ENCODE peak calls at places on chromosomes 3 and 15, in four cellular contexts. Z, B, M and U are unnamed samples.

GRCh38 chr15:26628879-26629529 is 143.9 kb downstream of the GABRB3 start:
- DNase-seq in Z (no peak), B (peak), M (no peak), U (no peak)

GRCh38 chr3:16297991-16298885 is 33.2 kb downstream of the OXNAD1 start:
- DNase-seq in Z (no peak), B (no peak), M (no peak), U (no peak)

GRCh38 chr3:142047021-142047369 is 102.3 kb downstream of the TFDP2 start:
- DNase-seq in Z (no peak), B (no peak), M (no peak), U (no peak)

GRCh38 chr3:45100998-45101407 is 45.2 kb downstream of the CDCP1 start:
- DNase-seq in Z (peak), B (no peak), M (no peak), U (peak)

GRCh38 chr3:71724584-71725278 is 471 bp downstream of the EIF4E3 start:
- DNase-seq in Z (no peak), B (no peak), M (no peak), U (no peak)

GRCh38 chr3:23501201-23501824 is 298.2 kb downstream of the UBE2E2 start:
- DNase-seq in Z (no peak), B (no peak), M (no peak), U (no peak)

GRCh38 chr15:100093211-100094126 is 248.3 kb downstream of the ADAMTS17 start:
- DNase-seq in Z (peak), B (no peak), M (no peak), U (no peak)

GRCh38 chr15:49622561-49622960 is 1.7 kb downstream of the DTWD1 start:
- DNase-seq in Z (no peak), B (no peak), M (no peak), U (no peak)

GRCh38 chr3:64188810-64189560 is 36.3 kb downstream of the PRICKLE2 start:
- DNase-seq in Z (peak), B (peak), M (peak), U (no peak)

GRCh38 chr15:50166216-50166615 is 15.8 kb upstream of the SLC27A2 start:
- DNase-seq in Z (peak), B (peak), M (no peak), U (no peak)

GRCh38 chr15:64070965-64071851 is 22.4 kb downstream of the CIAO2A start:
- DNase-seq in Z (peak), B (no peak), M (peak), U (peak)

GRCh38 chr15:72342385-72342784 is 22.4 kb upstream of the CELF6 start:
- DNase-seq in Z (peak), B (no peak), M (no peak), U (no peak)

GRCh38 chr15:81768773-81769172 is 277.0 kb downstream of the MEX3B start:
- DNase-seq in Z (no peak), B (no peak), M (no peak), U (no peak)

GRCh38 chr15:80250614-80251504 is 1.2 kb downstream of the CTXND1 start:
- DNase-seq in Z (no peak), B (no peak), M (no peak), U (no peak)